ENCODE peak calls at places on chromosome 21, in seven cellular contexts. C is kidney glomerular epithelial cell; G is activated CD8-positive, alpha-beta memory T cell treated with anti-CD3 and anti-CD28 coated beads, Interleukin-2, amount 10 ng/mL, durations not matched to agents 7 days and 5 days; V is ovary; I is nucleus accumbens; S is BE2C; T is KBM-7. E is an unnamed sample.

GRCh38 chr21:18449586-18449985 is 46.0 kb upstream of the TMPRSS15 start:
- DNase-seq in V (no peak), I (no peak), C (no peak), S (no peak), T (no peak), G (no peak), E (peak; percentile 1)

GRCh38 chr21:35840197-35840799 is 220.0 kb downstream of the SETD4 start:
- DNase-seq in I (no peak), G (peak; percentile 56), C (peak; percentile 40), T (peak; percentile 68), V (peak; percentile 37), S (peak; percentile 51), E (peak; percentile 89)

GRCh38 chr21:37462087-37462861 is 95.7 kb downstream of the DYRK1A start:
- DNase-seq in C (no peak), S (no peak), G (no peak), I (no peak), T (no peak), V (no peak), E (no peak)

GRCh38 chr21:39463308-39463707 is 11.5 kb downstream of the SH3BGR start:
- DNase-seq in G (no peak), C (no peak), T (no peak), S (no peak), I (no peak), V (no peak), E (no peak)

GRCh38 chr21:27498025-27498424 is 531.1 kb upstream of the ADAMTS5 start:
- DNase-seq in T (no peak), I (no peak), G (no peak), C (no peak), V (no peak), S (no peak), E (peak; percentile 55)

GRCh38 chr21:39020751-39021474 is 162.3 kb downstream of the PSMG1 start:
- DNase-seq in I (no peak), S (no peak), T (peak; percentile 48), G (no peak), V (no peak), C (no peak), E (peak; percentile 69)

GRCh38 chr21:15134711-15135110 is 69.9 kb upstream of the NRIP1 start:
- DNase-seq in T (peak; percentile 64), C (no peak), V (no peak), G (no peak), S (no peak), I (no peak), E (no peak)

GRCh38 chr21:45067462-45068285 is 6.7 kb upstream of the ADARB1 start:
- DNase-seq in I (no peak), V (no peak), S (peak; percentile 60), T (no peak), G (peak; percentile 34), C (no peak), E (no peak)

GRCh38 chr21:43209575-43210453 is 41.0 kb downstream of the CRYAA start:
- DNase-seq in I (no peak), C (no peak), S (peak; percentile 43), G (no peak), V (peak; percentile 13), T (no peak), E (no peak)

GRCh38 chr21:32140212-32141008 is 138.4 kb downstream of the MIS18A start:
- DNase-seq in T (no peak), S (peak; percentile 26), G (no peak), V (no peak), I (no peak), C (no peak), E (no peak)

GRCh38 chr21:43305811-43306311 is 121.1 kb downstream of the SIK1 start:
- DNase-seq in T (no peak), G (no peak), I (no peak), V (no peak), C (no peak), S (no peak), E (no peak)

GRCh38 chr21:31128234-31128633 is 90.0 kb upstream of the KRTAP19-8 start:
- DNase-seq in S (no peak), I (no peak), C (no peak), T (no peak), G (no peak), V (no peak), E (no peak)

GRCh38 chr21:33026878-33027400 is 1.2 kb downstream of the OLIG2 start:
- DNase-seq in C (no peak), T (no peak), I (no peak), S (no peak), G (no peak), V (no peak), E (peak; percentile 44)

GRCh38 chr21:41235214-41235613 is 67.3 kb downstream of the BACE2 start:
- DNase-seq in I (no peak), V (no peak), S (no peak), G (no peak), C (no peak), T (no peak), E (no peak)

GRCh38 chr21:42566524-42567180 is 53.0 kb downstream of the SLC37A1 start:
- DNase-seq in V (no peak), I (no peak), S (no peak), G (peak; percentile 21), C (no peak), T (no peak), E (no peak)

GRCh38 chr21:16424331-16424749 is 694.6 kb downstream of the USP25 start:
- DNase-seq in C (no peak), I (no peak), V (no peak), G (no peak), S (no peak), T (no peak), E (no peak)

GRCh38 chr21:17660862-17661261 is 48.2 kb upstream of the BTG3 start:
- DNase-seq in T (no peak), V (no peak), I (peak; percentile 38), S (no peak), G (no peak), C (no peak), E (no peak)

GRCh38 chr21:34017127-34017961 is 56.0 kb upstream of the MRPS6 start:
- DNase-seq in S (no peak), C (no peak), V (no peak), T (no peak), I (no peak), G (no peak), E (no peak)

GRCh38 chr21:32921632-32922230 is 104.0 kb upstream of the OLIG2 start:
- DNase-seq in V (no peak), I (no peak), C (no peak), T (peak; percentile 41), G (no peak), S (peak; percentile 59), E (peak; percentile 40)

GRCh38 chr21:46202592-46203202 is 18.4 kb upstream of the SPATC1L start:
- DNase-seq in S (no peak), G (no peak), I (no peak), T (no peak), C (no peak), V (no peak), E (no peak)

GRCh38 chr21:32141009-32141357 is 137.9 kb downstream of the MIS18A start:
- DNase-seq in G (no peak), C (no peak), T (no peak), I (no peak), V (no peak), S (no peak), E (no peak)

GRCh38 chr21:45209046-45209445 is 78.6 kb downstream of the POFUT2 start:
- DNase-seq in S (no peak), T (no peak), C (no peak), G (no peak), I (no peak), V (no peak), E (peak; percentile 25)

GRCh38 chr21:31203371-31204054 is 140.5 kb downstream of the TIAM1 start:
- DNase-seq in C (peak; percentile 21), V (no peak), G (no peak), I (no peak), S (no peak), T (no peak), E (peak; percentile 41)

GRCh38 chr21:37118187-37118826 is 45.3 kb downstream of the TTC3 start:
- DNase-seq in G (no peak), C (no peak), I (no peak), S (no peak), V (no peak), T (no peak), E (no peak)

GRCh38 chr21:36908260-36908908 is 58.1 kb downstream of the HLCS start:
- DNase-seq in I (no peak), T (no peak), V (no peak), G (no peak), S (no peak), C (no peak), E (no peak)

GRCh38 chr21:25370311-25370744 is 237.0 kb downstream of the MRPL39 start:
- DNase-seq in G (no peak), T (no peak), I (no peak), S (peak; percentile 32), C (peak; percentile 94), V (no peak), E (peak; percentile 94)

GRCh38 chr21:44816761-44817505 is 929 bp downstream of the SUMO3 start:
- DNase-seq in S (no peak), G (no peak), I (no peak), T (no peak), V (no peak), C (no peak), E (no peak)

GRCh38 chr21:34335316-34335715 is 28.5 kb upstream of the KCNE2 start:
- DNase-seq in S (no peak), I (no peak), G (peak; percentile 11), C (no peak), T (no peak), V (no peak), E (peak; percentile 91)

GRCh38 chr21:37849703-37850102 is 66.6 kb downstream of the KCNJ6 start:
- DNase-seq in C (peak; percentile 86), V (no peak), T (no peak), S (no peak), G (no peak), I (no peak), E (peak; percentile 67)

E was measured in foreskin fibroblast.